ENCODE peak calls at places on chromosomes 16 and 17, in five cellular contexts. O is left ventricle myocardium inferior, H is SJCRH30, L is astrocyte of the spinal cord, M is astrocyte. W is an unnamed sample.

GRCh38 chr17:13665872-13666635 is 64.3 kb upstream of the HS3ST3A1 start:
- DNase-seq in O (no peak), H (no peak), L (no peak), M (no peak), W (no peak)

GRCh38 chr16:65728172-65728571 is 606.3 kb upstream of the CDH11 start:
- DNase-seq in O (no peak), H (peak; percentile 51), L (no peak), M (peak; percentile 6), W (no peak)

GRCh38 chr17:51097708-51098446 is 22.8 kb downstream of the SPAG9 start:
- DNase-seq in O (no peak), H (no peak), L (no peak), M (no peak), W (no peak)

GRCh38 chr16:72788269-72788809 is 259.6 kb downstream of the ZFHX3 start:
- DNase-seq in O (no peak), H (no peak), L (no peak), M (no peak), W (no peak)

GRCh38 chr17:61815863-61816523 is 47.3 kb downstream of the BRIP1 start:
- DNase-seq in O (no peak), H (no peak), L (no peak), M (no peak), W (peak; percentile 10)

GRCh38 chr17:4750606-4751005 is 10.9 kb upstream of the CXCL16 start:
- DNase-seq in O (no peak), H (no peak), L (no peak), M (no peak), W (no peak)

GRCh38 chr16:66334856-66335255 is 31.6 kb upstream of the CDH5 start:
- DNase-seq in O (no peak), H (no peak), L (no peak), M (no peak), W (no peak)

GRCh38 chr17:63722403-63722802 is 19.2 kb downstream of the STRADA start:
- DNase-seq in O (no peak), H (no peak), L (no peak), M (no peak), W (no peak)

GRCh38 chr16:57637424-57637823 is 9.0 kb downstream of the ADGRG1 start:
- DNase-seq in O (peak; percentile 62), H (no peak), L (no peak), M (no peak), W (no peak)

GRCh38 chr17:40086150-40087044 is 14.0 kb downstream of the NR1D1 start:
- DNase-seq in O (no peak), H (peak; percentile 59), L (no peak), M (no peak), W (no peak)

GRCh38 chr16:50273382-50273690 is 7.0 kb downstream of the ADCY7 start:
- DNase-seq in O (no peak), H (no peak), L (no peak), M (no peak), W (no peak)
- H3K4me3 ChIP-seq in O (no peak overlapping the region), H (no peak overlapping the region), L (no peak overlapping the region), M (no peak overlapping the region), W (no peak overlapping the region)

GRCh38 chr16:89319883-89320716 is 102.6 kb downstream of the ZNF778 start:
- DNase-seq in O (no peak), H (peak; percentile 81), L (peak; percentile 89), M (peak; percentile 82), W (no peak)
- H3K4me3 ChIP-seq in O (peak overlapping the region; percentile 49), H (peak overlapping the region; percentile 5), L (peak overlapping the region; percentile 6), M (peak overlapping the region; percentile 37), W (peak overlapping the region; percentile 21)

GRCh38 chr17:42773290-42774035 is at the start of gene VPS25:
- DNase-seq in O (peak; percentile 71), H (peak; percentile 84), L (peak; percentile 86), M (peak; percentile 78), W (no peak)

GRCh38 chr17:42766124-42766523 is 5.1 kb downstream of the RAMP2 start:
- DNase-seq in O (no peak), H (no peak), L (no peak), M (no peak), W (no peak)

GRCh38 chr17:42761638-42762037 is 611 bp downstream of the RAMP2 start:
- DNase-seq in O (no peak), H (no peak), L (no peak), M (no peak), W (no peak)

GRCh38 chr17:42772945-42773289 is 332 bp upstream of the VPS25 start:
- DNase-seq in O (no peak), H (no peak), L (no peak), M (no peak), W (no peak)

GRCh38 chr17:42767512-42767911 is 5.7 kb upstream of the VPS25 start:
- DNase-seq in O (no peak), H (no peak), L (no peak), M (no peak), W (no peak)
- H3K4me3 ChIP-seq in O (no peak overlapping the region), H (no peak overlapping the region), L (no peak overlapping the region), M (no peak overlapping the region), W (no peak overlapping the region)

GRCh38 chr17:37742762-37743611 is 1.9 kb downstream of the HNF1B start:
- DNase-seq in O (no peak), H (no peak), L (no peak), M (no peak), W (no peak)

GRCh38 chr17:37743612-37743874 is 1.3 kb downstream of the HNF1B start:
- DNase-seq in O (no peak), H (no peak), L (no peak), M (no peak), W (no peak)

GRCh38 chr17:37742114-37742761 is 2.6 kb downstream of the HNF1B start:
- DNase-seq in O (no peak), H (no peak), L (peak; percentile 38), M (no peak), W (no peak)

GRCh38 chr17:37740861-37741260 is 4.0 kb downstream of the HNF1B start:
- DNase-seq in O (no peak), H (no peak), L (no peak), M (no peak), W (no peak)

DNA sequence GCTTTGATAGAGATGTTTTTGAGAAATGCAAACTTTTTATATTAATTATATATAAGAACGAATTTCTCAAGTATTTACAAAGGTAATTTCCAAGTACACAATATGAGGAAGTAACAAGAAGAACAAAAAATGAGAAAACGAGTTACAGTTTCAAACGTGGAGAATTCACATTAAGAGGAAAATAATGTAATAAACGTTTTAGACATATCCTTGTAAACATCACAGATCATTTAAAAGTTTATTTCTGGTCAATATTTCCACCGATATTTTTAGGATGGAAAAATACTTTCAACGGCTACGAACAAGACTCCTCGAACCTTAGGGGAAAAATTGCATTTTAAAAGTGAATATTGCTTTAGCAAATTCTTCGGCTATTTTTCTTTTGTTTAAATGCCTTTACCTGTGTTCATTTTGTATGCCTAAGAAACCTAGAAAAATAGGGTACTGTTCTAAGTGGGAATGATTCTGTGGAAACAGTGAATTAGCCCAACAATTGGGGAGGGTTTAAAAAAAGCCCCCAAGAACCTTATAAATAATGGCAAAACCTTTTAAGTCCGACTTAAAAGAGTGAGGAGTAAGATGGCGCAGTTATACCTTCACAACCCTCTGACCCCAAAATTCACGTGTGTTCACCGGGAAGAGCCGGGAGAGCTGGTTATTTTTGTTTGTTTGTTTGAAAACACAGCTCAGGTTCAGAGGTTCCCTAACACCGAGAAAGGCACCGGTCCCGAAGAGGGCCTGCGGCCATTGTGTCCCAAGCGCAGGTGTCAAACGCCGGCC is 3.3 kb downstream of the HNF1B start:
- DNase-seq in O (no peak), H (no peak), L (no peak), M (no peak), W (no peak)
- H3K4me3 ChIP-seq in O (peak overlapping the region; percentile 57), H (no peak overlapping the region), L (peak overlapping the region; percentile 33), M (peak overlapping the region; percentile 37), W (peak overlapping the region; percentile 88)

DNA sequence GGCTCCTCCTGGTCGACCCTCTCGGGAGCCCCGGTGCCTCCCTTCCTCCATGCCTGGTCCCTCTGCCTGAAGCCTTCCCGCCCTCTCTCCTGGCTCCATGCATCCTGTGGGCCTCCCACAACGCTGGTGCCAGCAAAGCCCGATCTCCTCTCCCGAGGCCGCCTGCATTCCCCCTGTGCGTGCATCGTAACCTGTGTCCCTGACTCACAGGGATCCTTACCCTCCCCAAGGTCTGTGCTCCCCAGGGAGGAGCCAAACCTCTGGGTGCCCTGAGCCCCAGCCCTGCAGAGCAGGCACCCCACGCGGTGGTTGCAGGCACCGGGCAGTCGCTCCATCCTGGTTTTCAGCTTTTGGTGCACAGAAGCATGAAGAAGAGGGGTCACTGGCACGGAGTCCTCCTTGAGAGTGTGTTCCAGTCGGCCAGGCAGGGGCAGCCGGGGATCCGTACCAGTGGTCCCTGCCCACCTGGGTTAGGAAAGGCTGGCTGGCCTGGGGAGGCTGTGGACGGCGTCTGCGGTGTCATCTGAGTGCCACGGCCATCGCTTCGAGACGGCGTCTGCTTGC is 1.8 kb upstream of the ENPP7 start:
- DNase-seq in O (no peak), H (no peak), L (no peak), M (no peak), W (no peak)
- H3K4me3 ChIP-seq in O (peak overlapping the region; percentile 67), H (peak overlapping the region; percentile 11), L (no peak overlapping the region), M (no peak overlapping the region), W (no peak overlapping the region)